ENCODE peak calls at places on chromosomes 6 and 20, in five cellular contexts. Z, V, G, C and R are unnamed samples.
A peak's percentile ranks its signal among the peaks of the same experiment; 100 is the strongest.

GRCh38 chr6:3336859-3337515 is 78.2 kb downstream of the PSMG4 start:
- DNase-seq in V (no peak), G (no peak), Z (no peak), C (no peak), R (no peak)

GRCh38 chr6:27503436-27504030 is 30.6 kb upstream of the ZNF184 start:
- DNase-seq in C (peak; percentile 78), V (peak; percentile 81), Z (peak; percentile 67), G (peak; percentile 47), R (no peak)

GRCh38 chr6:112469306-112469705 is 122.2 kb downstream of the RFPL4B start:
- DNase-seq in V (no peak), G (no peak), C (no peak), Z (no peak), R (no peak)

GRCh38 chr6:107491791-107492674 is 2.1 kb downstream of the SOBP start:
- DNase-seq in Z (no peak), G (peak; percentile 64), V (no peak), C (peak; percentile 87), R (no peak)

GRCh38 chr6:47042238-47042843 is at the start of gene ADGRF1:
- DNase-seq in V (peak; percentile 17), C (no peak), Z (no peak), G (no peak), R (no peak)

GRCh38 chr20:58169441-58169840 is 59.0 kb downstream of the ANKRD60 start:
- DNase-seq in C (no peak), V (no peak), G (no peak), Z (no peak), R (no peak)

GRCh38 chr20:15475483-15475882 is 1097.8 kb downstream of the KIF16B start:
- DNase-seq in Z (peak; percentile 41), V (no peak), C (no peak), G (peak; percentile 33), R (peak; percentile 73)

GRCh38 chr6:163094881-163095280 is 319.6 kb upstream of the QKI start:
- DNase-seq in C (no peak), V (no peak), G (no peak), Z (no peak), R (no peak)

GRCh38 chr6:85677243-85677956 is 34.7 kb upstream of the SYNCRIP start:
- DNase-seq in Z (no peak), C (peak; percentile 49), G (no peak), V (no peak), R (no peak)

GRCh38 chr6:48278261-48278660 is 167.3 kb upstream of the PTCHD4 start:
- DNase-seq in G (no peak), V (no peak), C (no peak), Z (no peak), R (no peak)

GRCh38 chr6:3072798-3073197 is 4.5 kb downstream of the RIPK1 start:
- DNase-seq in Z (no peak), G (no peak), V (no peak), C (no peak), R (no peak)

GRCh38 chr20:64035933-64036345 is at the start of gene C20orf204:
- DNase-seq in V (peak; percentile 69), Z (no peak), G (no peak), C (no peak), R (no peak)

GRCh38 chr6:3471711-3472110 is 14.9 kb upstream of the SLC22A23 start:
- DNase-seq in V (no peak), G (no peak), C (peak; percentile 20), Z (no peak), R (no peak)

GRCh38 chr6:87702589-87702945 is 534 bp upstream of the AKIRIN2 start:
- DNase-seq in V (peak; percentile 74), Z (no peak), C (peak; percentile 74), G (no peak), R (no peak)

GRCh38 chr6:87700729-87701675 is 1.0 kb downstream of the AKIRIN2 start:
- DNase-seq in V (peak; percentile 39), G (peak; percentile 26), C (peak; percentile 51), Z (peak; percentile 85), R (no peak)

GRCh38 chr6:87706187-87706966 is 4.3 kb upstream of the AKIRIN2 start:
- DNase-seq in Z (no peak), G (no peak), C (peak; percentile 59), V (no peak), R (no peak)

GRCh38 chr6:87701676-87702588 is at the start of gene AKIRIN2:
- DNase-seq in Z (peak; percentile 96), G (peak; percentile 95), V (peak; percentile 100), C (peak; percentile 100), R (peak; percentile 97)

DNA sequence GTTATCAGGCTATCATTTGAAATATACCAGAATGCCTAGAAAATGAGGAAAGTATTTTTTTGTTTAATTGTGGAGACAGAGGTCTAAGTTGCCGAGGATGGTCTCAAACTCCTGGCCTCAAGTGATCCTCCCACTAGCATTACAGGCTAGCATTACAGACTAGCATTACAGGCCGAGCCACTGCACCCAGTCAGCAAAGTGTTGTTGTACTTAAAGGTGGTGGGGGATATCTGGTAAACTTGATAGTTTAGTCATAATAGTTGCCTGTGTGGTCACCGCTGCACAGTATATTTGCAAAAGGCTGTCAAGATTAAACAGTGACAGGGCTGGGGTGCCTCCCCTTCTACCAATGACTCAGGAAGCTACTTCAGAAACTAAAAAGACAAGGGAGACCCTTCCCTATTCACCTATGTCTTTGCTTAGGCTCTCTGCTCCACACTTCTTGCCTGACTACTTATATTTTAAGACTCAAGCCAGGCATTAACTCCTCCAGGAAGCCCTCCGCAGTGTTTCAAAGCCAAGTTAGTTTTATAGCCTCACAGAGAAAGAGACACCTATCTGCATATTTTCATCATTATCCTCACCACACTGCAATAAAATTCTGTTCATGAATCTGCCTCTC is 3.1 kb upstream of the AKIRIN2 start:
- DNase-seq in C (no peak), G (no peak), V (no peak), Z (no peak), R (no peak)
- H3K27ac ChIP-seq in C (no peak overlapping the region), G (no peak overlapping the region), V (no peak overlapping the region), Z (no peak overlapping the region), R (no peak overlapping the region)

DNA sequence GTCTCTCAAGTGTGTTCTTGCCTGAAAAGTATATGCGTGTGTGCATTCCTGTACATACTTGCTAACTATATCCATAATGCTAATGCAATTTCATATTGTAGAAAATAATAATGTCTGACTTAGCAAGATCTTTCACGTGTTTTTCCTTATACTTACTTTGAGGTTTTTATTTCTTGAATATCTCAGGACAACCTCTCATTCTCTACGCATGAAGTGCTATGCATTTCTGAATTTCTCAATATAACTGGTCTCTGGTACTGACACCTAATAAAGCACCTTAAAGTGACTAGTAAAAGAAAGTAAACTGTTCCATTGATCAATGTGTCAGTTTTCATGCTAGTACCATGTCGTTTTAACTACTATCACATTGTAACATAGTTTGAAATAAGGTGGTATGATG is 589.9 kb upstream of the ADGRB3 start:
- DNase-seq in G (no peak), C (no peak), Z (no peak), V (no peak), R (no peak)
- TF ChIP-seq CTCF in G (no peak), C (no peak), Z (no peak), V (no peak), R (no peak)

GRCh38 chr6:147192278-147192911 is 11.8 kb upstream of the STXBP5 start:
- DNase-seq in C (no peak), Z (no peak), V (no peak), G (no peak), R (no peak)
- H3K27ac ChIP-seq in C (no peak overlapping the region), Z (no peak overlapping the region), V (no peak overlapping the region), G (no peak overlapping the region), R (no peak overlapping the region)

DNA sequence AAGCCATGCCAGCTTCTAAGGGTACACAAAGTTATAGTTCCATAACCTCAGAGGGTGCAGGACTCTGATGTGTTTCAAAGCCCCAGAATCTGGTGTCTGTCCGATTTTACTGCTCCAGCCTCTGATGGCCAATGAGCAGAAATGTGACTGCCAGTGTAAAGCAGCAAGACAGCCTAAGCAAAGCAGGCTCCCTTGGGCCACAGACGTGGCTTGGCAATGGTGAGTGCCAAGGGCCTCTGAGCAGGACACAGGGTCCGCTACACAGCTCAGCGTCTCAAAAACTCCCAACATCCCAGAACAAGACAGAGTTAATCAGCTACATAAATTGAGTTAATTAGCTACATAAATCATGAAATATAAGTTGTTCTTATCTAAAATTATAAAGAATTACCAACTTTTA is 69.2 kb downstream of the PCSK2 start:
- DNase-seq in C (no peak), V (no peak), Z (no peak), G (no peak), R (no peak)
- TF ChIP-seq CTCF in C (no peak), V (no peak), Z (no peak), G (no peak), R (no peak)

GRCh38 chr6:25005010-25005409 is 69.2 kb upstream of the RIPOR2 start:
- DNase-seq in V (no peak), C (no peak), Z (no peak), G (no peak), R (no peak)

GRCh38 chr6:25007269-25007699 is 71.5 kb upstream of the RIPOR2 start:
- DNase-seq in V (no peak), Z (no peak), C (no peak), G (no peak), R (no peak)

GRCh38 chr6:25004357-25004756 is 68.6 kb upstream of the RIPOR2 start:
- DNase-seq in C (no peak), V (no peak), Z (no peak), G (no peak), R (no peak)

GRCh38 chr6:25006565-25007001 is 70.8 kb upstream of the RIPOR2 start:
- DNase-seq in Z (no peak), C (peak; percentile 83), G (peak; percentile 27), V (no peak), R (peak; percentile 85)

GRCh38 chr6:25006075-25006474 is 70.3 kb upstream of the RIPOR2 start:
- DNase-seq in C (no peak), G (no peak), Z (no peak), V (no peak), R (no peak)
- H3K27ac ChIP-seq in C (no peak overlapping the region), G (peak overlapping the region; percentile 81), Z (peak overlapping the region; percentile 44), V (no peak overlapping the region), R (peak overlapping the region; percentile 94)

GRCh38 chr6:7246401-7247178 is 66.4 kb downstream of the SSR1 start:
- DNase-seq in C (no peak), V (peak; percentile 71), Z (peak; percentile 74), G (peak; percentile 14), R (no peak)
- TF ChIP-seq CTCF in C (no peak), V (peak; percentile 48), Z (no peak), G (no peak), R (no peak)

GRCh38 chr20:47281376-47281775 is 75.1 kb downstream of the ZMYND8 start:
- DNase-seq in V (no peak), C (no peak), G (no peak), Z (no peak), R (no peak)

GRCh38 chr20:47276856-47277541 is 79.5 kb downstream of the ZMYND8 start:
- DNase-seq in V (no peak), Z (no peak), C (peak; percentile 86), G (peak; percentile 73), R (no peak)

GRCh38 chr20:47280668-47281067 is 75.8 kb downstream of the ZMYND8 start:
- DNase-seq in C (no peak), G (no peak), V (no peak), Z (no peak), R (no peak)

GRCh38 chr20:47280228-47280627 is 76.3 kb downstream of the ZMYND8 start:
- DNase-seq in V (no peak), Z (no peak), C (no peak), G (no peak), R (no peak)

DNA sequence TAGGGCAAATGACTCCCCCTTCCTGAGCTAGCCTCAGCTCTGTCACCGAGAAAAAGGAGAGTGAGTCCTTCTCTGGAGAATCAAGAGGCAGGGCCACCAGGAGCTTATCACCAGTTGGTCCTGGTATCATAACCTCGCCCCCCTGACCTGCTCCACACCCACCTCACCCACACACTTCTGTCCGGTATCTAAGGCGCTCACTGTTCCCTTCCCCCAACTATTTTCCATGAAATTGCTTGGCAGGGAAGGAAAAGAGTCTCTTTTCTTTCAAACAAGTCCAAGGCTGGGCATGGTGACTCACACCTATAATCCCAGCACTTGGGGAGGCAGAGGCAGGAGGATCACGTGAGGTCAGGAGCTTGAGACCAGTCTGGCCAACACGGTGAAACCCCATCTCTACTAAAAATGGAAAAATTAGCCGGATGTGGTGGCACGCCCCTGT is 77.6 kb downstream of the ZMYND8 start:
- DNase-seq in G (no peak), V (no peak), Z (no peak), C (peak; percentile 33), R (no peak)
- H3K27ac ChIP-seq in G (peak overlapping the region; percentile 71), V (peak overlapping the region; percentile 61), Z (no peak overlapping the region), C (peak overlapping the region; percentile 29), R (no peak overlapping the region)